ENCODE peak calls at places on chromosome 3, in nine cellular contexts. T, S, Y, H, F, J, K, I and B are unnamed samples.
A peak's percentile ranks its signal among the peaks of the same experiment; 100 is the strongest.

GRCh38 chr3:129575233-129575986 is 31.1 kb downstream of the PLXND1 start:
- DNase-seq in H (no peak), T (no peak), K (no peak), J (no peak), Y (no peak), S (no peak), I (no peak), F (no peak), B (no peak)

GRCh38 chr3:45325676-45326075 is 62.7 kb upstream of the LARS2 start:
- DNase-seq in J (no peak), T (no peak), F (no peak), S (no peak), H (no peak), I (no peak), K (no peak), Y (no peak), B (no peak)

GRCh38 chr3:117661636-117662095 is 952.1 kb downstream of the TUSC7 start:
- DNase-seq in H (no peak), F (no peak), Y (peak; percentile 5), T (no peak), S (no peak), I (peak; percentile 52), K (no peak), J (peak; percentile 70), B (no peak)

GRCh38 chr3:72375237-72376154 is 472.7 kb downstream of the SHQ1 start:
- DNase-seq in S (no peak), I (no peak), J (no peak), Y (no peak), F (no peak), K (peak; percentile 30), H (no peak), T (no peak), B (peak; percentile 11)

GRCh38 chr3:17039579-17039978 is 154.8 kb downstream of the PLCL2 start:
- DNase-seq in K (no peak), J (peak; percentile 66), S (no peak), T (no peak), F (no peak), Y (peak; percentile 66), I (peak; percentile 90), H (no peak), B (peak; percentile 87)

GRCh38 chr3:127799476-127800222 is 22.7 kb downstream of the MGLL start:
- DNase-seq in H (no peak), J (peak; percentile 76), K (no peak), F (no peak), Y (peak; percentile 80), S (no peak), T (no peak), I (peak; percentile 89), B (peak; percentile 92)

GRCh38 chr3:127064391-127065137 is 81.6 kb downstream of the PLXNA1 start:
- DNase-seq in K (no peak), T (no peak), H (no peak), J (peak; percentile 44), Y (peak; percentile 57), S (no peak), F (no peak), I (peak; percentile 78), B (peak; percentile 3)

GRCh38 chr3:41907330-41908073 is 54.4 kb downstream of the ULK4 start:
- DNase-seq in J (no peak), F (no peak), I (peak; percentile 13), H (no peak), Y (no peak), S (no peak), K (no peak), T (no peak), B (peak; percentile 66)

GRCh38 chr3:75631541-75631940 is 32.6 kb upstream of the FRG2C start:
- DNase-seq in H (no peak), F (no peak), I (no peak), T (no peak), J (no peak), K (no peak), Y (no peak), S (no peak), B (no peak)

GRCh38 chr3:120274739-120275167 is 10.3 kb downstream of the GPR156 start:
- DNase-seq in S (no peak), I (no peak), K (no peak), F (no peak), T (no peak), J (peak; percentile 43), H (no peak), Y (no peak), B (no peak)

GRCh38 chr3:41125258-41125657 is 74.0 kb upstream of the CTNNB1 start:
- DNase-seq in K (no peak), F (no peak), S (no peak), J (no peak), I (no peak), Y (no peak), T (no peak), H (no peak), B (no peak)

GRCh38 chr3:130576571-130577266 is 59.7 kb downstream of the COL6A6 start:
- DNase-seq in F (no peak), H (no peak), J (peak; percentile 62), K (no peak), Y (no peak), T (no peak), I (peak; percentile 32), S (no peak), B (no peak)

GRCh38 chr3:155243512-155243921 is 50.0 kb downstream of the STRIT1 start:
- DNase-seq in S (no peak), K (no peak), J (peak; percentile 77), H (no peak), F (no peak), T (no peak), I (no peak), Y (no peak), B (no peak)

GRCh38 chr3:89867286-89867685 is 759.9 kb downstream of the EPHA3 start:
- DNase-seq in I (no peak), K (no peak), T (no peak), H (no peak), Y (no peak), S (no peak), J (no peak), F (no peak), B (no peak)

GRCh38 chr3:58048301-58048700 is 40.1 kb downstream of the FLNB start:
- DNase-seq in Y (no peak), H (no peak), T (no peak), S (no peak), F (no peak), I (no peak), J (no peak), K (no peak), B (peak; percentile 96)

GRCh38 chr3:31918179-31919165 is 62.6 kb downstream of the OSBPL10 start:
- DNase-seq in S (no peak), Y (no peak), J (peak; percentile 47), I (no peak), F (no peak), H (no peak), K (no peak), T (no peak), B (peak; percentile 28)

GRCh38 chr3:51683566-51683965 is 12.5 kb downstream of the TEX264 start:
- DNase-seq in J (no peak), F (no peak), S (no peak), K (no peak), H (no peak), Y (no peak), T (no peak), I (no peak), B (no peak)

GRCh38 chr3:50156991-50157493 is 1.9 kb downstream of the SEMA3F start:
- DNase-seq in K (no peak), Y (peak; percentile 46), S (no peak), J (peak; percentile 45), F (no peak), T (no peak), H (no peak), I (no peak), B (no peak)

GRCh38 chr3:187913617-187914033 is 168.4 kb upstream of the BCL6 start:
- DNase-seq in H (no peak), J (peak; percentile 77), F (no peak), S (no peak), K (no peak), T (no peak), Y (peak; percentile 45), I (no peak), B (no peak)

GRCh38 chr3:147797095-147797494 is 387.9 kb downstream of the ZIC1 start:
- DNase-seq in S (no peak), J (peak; percentile 7), I (no peak), Y (no peak), T (no peak), K (no peak), H (no peak), F (no peak), B (peak; percentile 28)

GRCh38 chr3:58924581-58924980 is 125.2 kb downstream of the CFAP20DC start:
- DNase-seq in K (no peak), H (no peak), S (no peak), I (peak; percentile 71), Y (no peak), F (no peak), J (peak; percentile 31), T (no peak), B (no peak)

GRCh38 chr3:52934626-52935530 is 37.5 kb upstream of the STIMATE start:
- DNase-seq in I (peak; percentile 62), F (peak; percentile 33), J (peak; percentile 67), Y (peak; percentile 60), S (no peak), K (peak; percentile 47), T (no peak), H (peak; percentile 80), B (peak; percentile 74)

GRCh38 chr3:12363397-12364195 is 74.7 kb downstream of the PPARG start:
- DNase-seq in Y (no peak), I (no peak), K (no peak), H (no peak), F (no peak), S (no peak), J (no peak), T (no peak), B (peak; percentile 7)

GRCh38 chr3:105746226-105746996 is 122.4 kb downstream of the CBLB start:
- DNase-seq in K (no peak), H (no peak), S (no peak), T (no peak), F (no peak), J (no peak), Y (no peak), I (no peak), B (no peak)